ENCODE peak calls at places on chromosomes 2 and 18, in six cellular contexts. Y is CD8-positive, alpha-beta T cell; X is left lobe of liver; A is activated CD8-positive, alpha-beta T cell treated with anti-CD3 and anti-CD28 coated beads, Interleukin-2, amount 10 ng/mL, durations not matched to agents 7 days and 5 days; C is heart left ventricle; G is activated naive CD4-positive, alpha-beta T cell treated with anti-CD3 and anti-CD28 coated beads, Interleukin-2, amount 50 U/mL, for 72 hours. N is an unnamed sample.

GRCh38 chr18:32461704-32462272 is 8.9 kb downstream of the GAREM1 start:
- ATAC-seq in Y (no peak), X (no peak), A (no peak), C (no peak), G (no peak), N (no peak)

GRCh38 chr2:159063677-159064076 is 95.2 kb downstream of the TANC1 start:
- ATAC-seq in Y (no peak), X (peak; percentile 24), A (no peak), C (peak; percentile 54), G (no peak), N (no peak)

GRCh38 chr2:403682-404081 is 115.8 kb upstream of the ALKAL2 start:
- ATAC-seq in Y (no peak), X (no peak), A (no peak), C (no peak), G (no peak), N (no peak)

GRCh38 chr2:37982147-37982582 is 57.1 kb downstream of the RMDN2 start:
- ATAC-seq in Y (no peak), X (peak; percentile 88), A (no peak), C (peak; percentile 42), G (peak; percentile 59), N (no peak)

GRCh38 chr18:9947248-9947647 is 33.4 kb downstream of the VAPA start:
- ATAC-seq in Y (no peak), X (no peak), A (no peak), C (no peak), G (no peak), N (no peak)

GRCh38 chr2:148358375-148358774 is 286.2 kb upstream of the EPC2 start:
- ATAC-seq in Y (no peak), X (no peak), A (no peak), C (no peak), G (no peak), N (no peak)

GRCh38 chr2:132585982-132586608 is 83.9 kb downstream of the LYPD1 start:
- ATAC-seq in Y (no peak), X (no peak), A (no peak), C (no peak), G (no peak), N (no peak)

GRCh38 chr2:163554864-163555263 is 180.9 kb downstream of the FIGN start:
- ATAC-seq in Y (no peak), X (no peak), A (no peak), C (no peak), G (no peak), N (no peak)

GRCh38 chr2:893311-893710 is 57.3 kb upstream of the SNTG2 start:
- ATAC-seq in Y (no peak), X (no peak), A (no peak), C (no peak), G (no peak), N (no peak)

GRCh38 chr2:63861220-63861822 is 19.6 kb downstream of the UGP2 start:
- ATAC-seq in Y (peak; percentile 61), X (peak; percentile 56), A (peak; percentile 43), C (peak; percentile 71), G (peak; percentile 30), N (peak; percentile 15)

GRCh38 chr2:202814226-202814625 is 57.3 kb downstream of the ICA1L start:
- ATAC-seq in Y (no peak), X (no peak), A (no peak), C (no peak), G (no peak), N (no peak)

N was measured in activated T-helper 17 cell treated with anti-CD3 and anti-CD28 coated beads, Interleukin-2, amount 50 U/mL, for 72 hours.